ENCODE peak calls at places on chromosomes 6 and 20, in four cellular contexts. N, F, A and O are unnamed samples.

GRCh38 chr6:36595168-36595818 is 1.1 kb downstream of the SRSF3 start:
- DNase-seq in N (peak; percentile 38), F (no peak), A (no peak), O (peak; percentile 53)

GRCh38 chr20:13671500-13672288 is 33.0 kb upstream of the TASP1 start:
- DNase-seq in F (no peak), N (peak; percentile 33), A (peak; percentile 18), O (no peak)

GRCh38 chr6:32254761-32255211 is 30.9 kb upstream of the NOTCH4 start:
- DNase-seq in A (no peak), N (no peak), F (no peak), O (no peak)

GRCh38 chr20:45010399-45010828 is 44.1 kb downstream of the STK4 start:
- DNase-seq in A (peak; percentile 62), N (peak; percentile 82), F (no peak), O (no peak)

GRCh38 chr20:3923818-3924217 is 34.6 kb downstream of the PANK2 start:
- DNase-seq in F (no peak), A (no peak), N (no peak), O (no peak)

GRCh38 chr20:46635514-46636091 is 15.7 kb downstream of the SLC13A3 start:
- DNase-seq in F (no peak), A (no peak), N (no peak), O (peak; percentile 56)

GRCh38 chr6:145315982-145316600 is 419.2 kb downstream of the EPM2A start:
- DNase-seq in F (no peak), A (no peak), N (no peak), O (no peak)

GRCh38 chr6:29964904-29965872 is 22.9 kb downstream of the HLA-A start:
- DNase-seq in F (peak; percentile 70), N (peak; percentile 90), A (no peak), O (peak; percentile 70)

GRCh38 chr6:100664274-100665040 is 199.7 kb upstream of the SIM1 start:
- DNase-seq in A (no peak), F (no peak), N (peak; percentile 41), O (peak; percentile 11)

GRCh38 chr20:47142782-47143170 is 213.7 kb downstream of the ZMYND8 start:
- DNase-seq in A (no peak), N (no peak), F (no peak), O (no peak)

GRCh38 chr6:25136879-25137278 is 142.3 kb upstream of the CARMIL1 start:
- DNase-seq in N (no peak), A (no peak), F (no peak), O (no peak)

DNA sequence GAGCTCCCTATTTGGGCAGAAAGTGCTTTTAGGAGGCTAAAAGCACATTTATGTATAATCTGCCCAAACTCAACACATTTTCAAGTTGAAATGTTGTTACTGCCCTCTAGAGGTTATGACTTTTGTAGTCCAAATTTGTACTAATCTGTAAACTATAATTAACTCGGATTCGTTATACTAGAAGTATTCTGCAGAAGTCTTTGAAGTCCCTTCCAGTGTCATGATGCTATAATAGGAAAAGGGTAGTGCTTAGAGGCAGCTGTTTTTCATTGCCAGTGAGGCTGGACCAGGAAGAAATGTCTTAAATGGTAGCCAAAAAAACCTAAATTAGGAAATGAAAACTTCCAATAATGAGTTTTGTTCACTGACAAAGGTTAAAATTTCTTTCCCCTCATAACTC is 44.8 kb upstream of the EMILIN3 start:
- DNase-seq in N (peak; percentile 59), F (no peak), A (no peak), O (no peak)
- TF ChIP-seq CTCF in N (peak; percentile 70), F (no peak), A (peak; percentile 41), O (peak; percentile 31)

GRCh38 chr6:12957321-12958051 is 240.9 kb downstream of the PHACTR1 start:
- DNase-seq in F (peak; percentile 23), N (no peak), A (no peak), O (peak; percentile 3)
- TF ChIP-seq CTCF in F (no peak), N (no peak), A (no peak), O (no peak)

DNA sequence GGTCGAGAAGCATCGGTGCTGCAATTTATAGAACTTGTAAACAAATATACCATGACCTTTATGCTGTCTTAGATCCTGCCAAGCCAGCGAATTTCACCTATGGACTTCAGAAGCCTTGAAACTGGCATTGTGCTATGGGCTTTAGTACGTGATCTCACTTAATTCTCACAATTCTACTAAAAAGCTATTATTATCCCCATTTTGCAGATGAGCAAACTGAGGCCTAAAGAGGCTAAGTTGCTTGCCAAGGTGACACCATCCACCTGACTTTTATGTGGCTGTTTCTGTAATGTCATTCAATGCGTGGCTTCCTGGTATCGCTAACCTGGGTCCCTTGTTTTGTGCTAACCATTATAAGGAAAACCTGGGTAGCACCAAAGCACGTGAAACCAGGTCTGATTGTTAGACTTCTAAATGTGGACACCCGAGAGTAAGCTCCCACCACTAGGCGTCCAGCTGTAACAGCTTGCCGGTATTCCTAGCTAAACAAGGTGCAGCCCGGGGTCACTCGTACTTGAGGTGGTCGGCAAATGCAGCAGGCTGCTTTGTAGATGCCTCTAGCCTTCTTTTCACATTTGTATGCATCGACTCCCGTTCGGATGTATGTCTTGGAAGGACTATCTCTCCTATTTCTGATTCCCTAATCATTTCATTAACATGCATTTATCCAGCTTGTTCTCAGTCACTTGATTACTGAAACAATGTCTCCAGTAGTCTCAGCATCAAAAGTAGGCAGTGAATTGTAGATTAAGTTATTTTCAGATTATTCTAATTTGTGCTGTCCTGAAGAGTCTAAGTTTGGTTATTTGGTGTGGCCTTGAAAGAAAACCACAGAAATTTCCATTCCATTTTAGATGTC is 1.1 kb downstream of the SYNJ2 start:
- DNase-seq in A (no peak), F (no peak), N (peak; percentile 66), O (peak; percentile 49)
- TF ChIP-seq CTCF in A (peak; percentile 48), F (peak; percentile 12), N (peak; percentile 52), O (peak; percentile 20)

GRCh38 chr6:69164564-69165252 is 529.6 kb downstream of the ADGRB3 start:
- DNase-seq in A (no peak), F (no peak), N (peak; percentile 2), O (peak; percentile 18)
- TF ChIP-seq CTCF in A (peak; percentile 32), F (no peak), N (peak; percentile 40), O (no peak)

DNA sequence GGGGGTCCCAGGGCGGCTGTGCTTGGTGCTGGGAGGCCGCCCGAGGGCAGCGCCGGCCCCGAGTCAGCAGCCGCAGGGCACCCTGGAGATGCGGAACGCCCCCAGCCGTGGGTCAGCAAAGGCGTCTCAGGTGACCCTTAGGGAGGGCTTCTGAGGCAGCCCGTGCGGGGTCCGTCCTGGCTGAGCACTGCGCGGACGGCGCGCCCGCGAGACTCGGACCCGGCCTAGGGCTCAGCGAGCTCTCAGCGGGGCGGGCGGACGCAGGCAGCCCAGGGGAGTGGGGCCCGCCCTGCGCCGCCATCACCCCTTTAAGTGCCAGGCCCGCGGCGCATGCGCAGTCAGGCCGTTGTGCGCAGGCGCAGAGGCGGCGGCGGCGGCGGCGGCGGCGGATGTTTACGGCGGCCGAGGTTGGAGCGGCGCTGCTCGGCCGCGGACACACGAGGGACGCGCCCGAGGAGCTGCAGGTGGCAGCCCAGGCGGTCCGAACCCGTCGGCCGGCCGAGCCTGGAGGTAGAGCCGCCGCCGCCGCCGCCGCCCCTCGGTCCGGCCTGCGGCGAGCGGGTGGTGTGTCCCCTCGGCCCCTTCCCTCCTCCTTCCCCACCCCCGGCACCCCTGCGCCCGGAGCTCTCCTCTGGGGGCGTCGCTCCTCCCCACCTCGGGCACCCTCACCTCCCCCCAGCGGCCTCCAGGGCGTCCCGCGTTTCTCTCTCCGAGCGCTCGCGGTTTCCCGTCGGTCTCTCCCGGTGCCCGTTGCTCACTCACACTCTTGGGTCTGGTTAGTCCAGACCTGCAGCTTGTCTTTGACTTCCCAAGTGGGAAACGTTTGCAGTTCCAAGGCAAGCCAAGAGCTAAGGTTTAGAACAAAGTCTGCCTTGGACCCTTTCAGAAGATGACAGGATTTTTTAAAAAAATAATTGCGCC is at the start of gene PCMTD2:
- DNase-seq in N (peak; percentile 88), A (no peak), F (peak; percentile 99), O (peak; percentile 95)
- TF ChIP-seq CTCF in N (no peak), A (no peak), F (peak; percentile 22), O (no peak)

GRCh38 chr6:108116424-108116780 is 41.9 kb upstream of the OSTM1 start:
- DNase-seq in A (no peak), N (no peak), F (no peak), O (no peak)

GRCh38 chr6:108116781-108117426 is 42.4 kb upstream of the OSTM1 start:
- DNase-seq in F (peak; percentile 51), A (no peak), N (no peak), O (no peak)

GRCh38 chr6:108115598-108116058 is 41.1 kb upstream of the OSTM1 start:
- DNase-seq in N (peak; percentile 65), A (no peak), F (peak; percentile 38), O (peak; percentile 77)

GRCh38 chr6:108113557-108114519 is 39.3 kb upstream of the OSTM1 start:
- DNase-seq in F (peak; percentile 65), A (no peak), N (peak; percentile 64), O (peak; percentile 64)

GRCh38 chr6:108114861-108115597 is 40.5 kb upstream of the OSTM1 start:
- DNase-seq in F (peak; percentile 58), N (peak; percentile 34), A (no peak), O (peak; percentile 54)
- TF ChIP-seq CTCF in F (no peak), N (no peak), A (no peak), O (peak; percentile 29)

GRCh38 chr6:161204866-161205557 is 68.8 kb downstream of the AGPAT4 start:
- DNase-seq in N (no peak), A (no peak), F (no peak), O (no peak)

GRCh38 chr6:161198176-161198575 is 75.7 kb downstream of the AGPAT4 start:
- DNase-seq in N (peak; percentile 54), F (no peak), A (no peak), O (no peak)

GRCh38 chr6:161198781-161199505 is 74.9 kb downstream of the AGPAT4 start:
- DNase-seq in F (no peak), N (no peak), A (no peak), O (no peak)

GRCh38 chr6:161199845-161200244 is 74.0 kb downstream of the AGPAT4 start:
- DNase-seq in A (no peak), N (no peak), F (no peak), O (no peak)

GRCh38 chr6:161200610-161201201 is 73.2 kb downstream of the AGPAT4 start:
- DNase-seq in F (no peak), A (no peak), N (no peak), O (no peak)
- TF ChIP-seq CTCF in F (no peak), A (no peak), N (peak; percentile 38), O (no peak)